ENCODE peak calls at places on chromosomes 4 and X, in six cellular contexts. L is cardiac fibroblast; Q is choroid plexus epithelial cell; N is psoas muscle; C is activated CD4-positive, alpha-beta T cell treated with anti-CD3 and anti-CD28 coated beads, Interleukin-2, amount 50 U/mL, for 24 hours; O is GM18507. Y is an unnamed sample.

GRCh38 chr4:168737441-168738176 is 240.8 kb downstream of the PALLD start:
- DNase-seq in N (no peak), O (no peak), C (no peak), Q (peak), L (no peak), Y (no peak)

GRCh38 chr4:37475776-37476175 is 210.4 kb downstream of the RELL1 start:
- DNase-seq in O (no peak), L (no peak), C (no peak), N (no peak), Q (no peak), Y (no peak)

GRCh38 chr4:37892641-37893040 is 1.8 kb downstream of the TBC1D1 start:
- DNase-seq in Q (no peak), O (peak), N (no peak), L (no peak), C (peak), Y (no peak)

GRCh38 chr4:123421227-123421941 is 24.8 kb downstream of the SPRY1 start:
- DNase-seq in N (no peak), C (no peak), Q (peak), O (no peak), L (peak), Y (no peak)

GRCh38 chrX:96791559-96791958 is 92.1 kb upstream of the RPA4 start:
- DNase-seq in L (peak), Q (peak), N (no peak), C (no peak), O (no peak), Y (no peak)

GRCh38 chrX:24026403-24026801 is 584 bp downstream of the KLHL15 start:
- DNase-seq in O (no peak), Q (no peak), N (no peak), L (no peak), C (no peak), Y (no peak)

GRCh38 chr4:53116959-53117358 is 248.9 kb downstream of the SCFD2 start:
- DNase-seq in C (no peak), L (peak), Q (peak), N (no peak), O (no peak), Y (no peak)

GRCh38 chr4:24655971-24656370 is 71.6 kb upstream of the DHX15 start:
- DNase-seq in O (no peak), L (no peak), C (no peak), Q (no peak), N (no peak), Y (peak)

GRCh38 chr4:105112274-105112673 is 34.4 kb upstream of the TET2 start:
- DNase-seq in N (no peak), O (no peak), C (no peak), L (no peak), Q (no peak), Y (no peak)

GRCh38 chr4:60122820-60123219 is 1077.3 kb upstream of the ADGRL3 start:
- DNase-seq in L (no peak), C (no peak), O (no peak), N (no peak), Q (no peak), Y (no peak)

GRCh38 chr4:52657630-52658501 is 1.2 kb downstream of the USP46 start:
- DNase-seq in L (peak), C (no peak), N (peak), O (no peak), Q (peak), Y (no peak)

GRCh38 chr4:112099701-112100289 is 45.5 kb upstream of the FAM241A start:
- DNase-seq in N (no peak), Q (peak), L (peak), C (no peak), O (peak), Y (peak)

GRCh38 chr4:151574968-151575367 is 166.0 kb downstream of the FHIP1A start:
- DNase-seq in O (no peak), L (no peak), C (no peak), Q (no peak), N (no peak), Y (no peak)

Y was measured in Caco-2.